ENCODE peak calls at places on chromosome 2, in four cellular contexts. One of them, this sample, is unnamed.

GRCh38 chr2:215565897-215566296 is 130.0 kb upstream of the FN1 start:
- DNase-seq in cardiac fibroblast: no peak
- DNase-seq in stomach: no peak
- DNase-seq in upper lobe of right lung: no peak
- DNase-seq in this sample: no peak

GRCh38 chr2:222572761-222573174 is 83.1 kb downstream of the FARSB start:
- DNase-seq in stomach: no peak
- DNase-seq in upper lobe of right lung: no peak
- DNase-seq in cardiac fibroblast: peak; percentile 61
- DNase-seq in this sample: peak; percentile 42

GRCh38 chr2:236705295-236706114 is 135.9 kb downstream of the ACKR3 start:
- DNase-seq in upper lobe of right lung: no peak
- DNase-seq in stomach: no peak
- DNase-seq in cardiac fibroblast: no peak
- DNase-seq in this sample: no peak

GRCh38 chr2:102615620-102616436 is 3.5 kb upstream of the SLC9A2 start:
- DNase-seq in stomach: peak; percentile 74
- DNase-seq in upper lobe of right lung: peak; percentile 77
- DNase-seq in cardiac fibroblast: peak; percentile 73
- DNase-seq in this sample: peak; percentile 76

GRCh38 chr2:23554054-23554697 is 169.2 kb downstream of the KLHL29 start:
- DNase-seq in stomach: no peak
- DNase-seq in upper lobe of right lung: no peak
- DNase-seq in cardiac fibroblast: no peak
- DNase-seq in this sample: no peak

GRCh38 chr2:75495862-75496261 is 64.9 kb downstream of the EVA1A start:
- DNase-seq in stomach: no peak
- DNase-seq in upper lobe of right lung: no peak
- DNase-seq in cardiac fibroblast: no peak
- DNase-seq in this sample: no peak

GRCh38 chr2:150143087-150143536 is 344.4 kb downstream of the RND3 start:
- DNase-seq in cardiac fibroblast: peak; percentile 93
- DNase-seq in stomach: no peak
- DNase-seq in upper lobe of right lung: no peak
- DNase-seq in this sample: peak; percentile 82

GRCh38 chr2:41900299-41900698 is 147.5 kb upstream of the PKDCC start:
- DNase-seq in cardiac fibroblast: no peak
- DNase-seq in upper lobe of right lung: no peak
- DNase-seq in stomach: no peak
- DNase-seq in this sample: no peak

GRCh38 chr2:176827269-176827668 is 385.3 kb upstream of the HNRNPA3 start:
- DNase-seq in cardiac fibroblast: no peak
- DNase-seq in stomach: no peak
- DNase-seq in upper lobe of right lung: no peak
- DNase-seq in this sample: no peak

GRCh38 chr2:2688231-2688630 is 357.2 kb upstream of the MYT1L start:
- DNase-seq in cardiac fibroblast: no peak
- DNase-seq in upper lobe of right lung: peak; percentile 10
- DNase-seq in stomach: no peak
- DNase-seq in this sample: no peak

GRCh38 chr2:40773291-40773690 is 321.4 kb upstream of the SLC8A1 start:
- DNase-seq in upper lobe of right lung: no peak
- DNase-seq in cardiac fibroblast: no peak
- DNase-seq in stomach: no peak
- DNase-seq in this sample: no peak

GRCh38 chr2:197158591-197159550 is 151.7 kb downstream of the ANKRD44 start:
- DNase-seq in upper lobe of right lung: no peak
- DNase-seq in stomach: no peak
- DNase-seq in cardiac fibroblast: peak; percentile 51
- DNase-seq in this sample: no peak
- H3K4me3 ChIP-seq in upper lobe of right lung: no peak overlapping the region
- H3K4me3 ChIP-seq in stomach: no peak overlapping the region
- H3K4me3 ChIP-seq in cardiac fibroblast: no peak overlapping the region
- H3K4me3 ChIP-seq in this sample: no peak overlapping the region

GRCh38 chr2:227323818-227324217 is 1.2 kb upstream of the MFF start:
- DNase-seq in upper lobe of right lung: no peak
- DNase-seq in stomach: no peak
- DNase-seq in cardiac fibroblast: no peak
- DNase-seq in this sample: no peak

GRCh38 chr2:227325824-227326195 is 759 bp downstream of the MFF start:
- DNase-seq in cardiac fibroblast: peak; percentile 54
- DNase-seq in stomach: peak; percentile 52
- DNase-seq in upper lobe of right lung: peak; percentile 66
- DNase-seq in this sample: peak; percentile 52

GRCh38 chr2:227326783-227327182 is 1.7 kb downstream of the MFF start:
- DNase-seq in cardiac fibroblast: peak; percentile 6
- DNase-seq in stomach: no peak
- DNase-seq in upper lobe of right lung: no peak
- DNase-seq in this sample: no peak

GRCh38 chr2:227324671-227325055 is 388 bp upstream of the MFF start:
- DNase-seq in cardiac fibroblast: no peak
- DNase-seq in upper lobe of right lung: no peak
- DNase-seq in stomach: no peak
- DNase-seq in this sample: no peak

DNA sequence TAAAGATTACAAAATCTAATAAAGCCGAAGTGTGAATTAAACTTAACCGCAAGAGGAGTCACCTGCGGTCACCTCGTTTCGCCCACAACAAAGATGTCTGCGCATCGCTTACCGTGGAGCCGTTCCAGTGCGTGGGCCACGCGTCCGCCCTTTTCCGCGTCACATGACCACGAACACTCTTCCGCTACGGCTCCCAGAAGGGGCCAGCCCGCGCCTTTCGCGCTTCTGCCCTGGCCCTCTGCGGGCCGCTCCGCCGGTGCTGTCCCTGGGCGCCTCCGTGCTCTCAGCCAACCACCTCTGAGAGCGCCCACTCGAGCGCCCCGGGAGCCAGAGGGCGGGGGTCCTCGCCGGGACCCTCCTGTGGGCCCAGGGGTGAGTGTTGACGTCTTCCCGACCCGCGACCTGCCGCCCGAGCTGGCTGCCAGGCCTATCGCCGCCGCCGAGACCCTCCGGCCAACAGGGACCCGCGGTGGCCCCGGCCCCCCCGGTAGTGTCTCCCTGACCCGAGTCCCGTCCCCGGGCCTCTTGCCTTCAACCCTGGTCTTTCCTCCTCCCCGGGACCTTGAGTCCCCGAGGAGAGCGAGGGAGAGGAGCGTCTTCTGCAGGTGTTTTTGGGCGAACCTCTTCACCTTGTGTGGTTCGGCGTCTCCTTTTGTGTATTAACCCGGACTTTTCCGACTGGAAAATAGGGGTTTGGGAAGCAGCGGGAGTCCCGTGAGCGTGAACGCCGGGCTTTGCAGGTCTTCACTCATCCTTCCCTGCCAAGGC is at the start of gene MFF:
- DNase-seq in cardiac fibroblast: peak; percentile 94
- DNase-seq in upper lobe of right lung: peak; percentile 97
- DNase-seq in stomach: peak; percentile 94
- DNase-seq in this sample: peak; percentile 96
- TF ChIP-seq CTCF in cardiac fibroblast: peak; percentile 22
- TF ChIP-seq CTCF in upper lobe of right lung: peak; percentile 13
- TF ChIP-seq CTCF in stomach: no peak
- TF ChIP-seq CTCF in this sample: peak; percentile 51

GRCh38 chr2:143347303-143347702 is 218.1 kb downstream of the ARHGAP15 start:
- DNase-seq in upper lobe of right lung: no peak
- DNase-seq in cardiac fibroblast: no peak
- DNase-seq in stomach: no peak
- DNase-seq in this sample: no peak
- H3K4me3 ChIP-seq in upper lobe of right lung: no peak overlapping the region
- H3K4me3 ChIP-seq in cardiac fibroblast: no peak overlapping the region
- H3K4me3 ChIP-seq in stomach: no peak overlapping the region
- H3K4me3 ChIP-seq in this sample: no peak overlapping the region

DNA sequence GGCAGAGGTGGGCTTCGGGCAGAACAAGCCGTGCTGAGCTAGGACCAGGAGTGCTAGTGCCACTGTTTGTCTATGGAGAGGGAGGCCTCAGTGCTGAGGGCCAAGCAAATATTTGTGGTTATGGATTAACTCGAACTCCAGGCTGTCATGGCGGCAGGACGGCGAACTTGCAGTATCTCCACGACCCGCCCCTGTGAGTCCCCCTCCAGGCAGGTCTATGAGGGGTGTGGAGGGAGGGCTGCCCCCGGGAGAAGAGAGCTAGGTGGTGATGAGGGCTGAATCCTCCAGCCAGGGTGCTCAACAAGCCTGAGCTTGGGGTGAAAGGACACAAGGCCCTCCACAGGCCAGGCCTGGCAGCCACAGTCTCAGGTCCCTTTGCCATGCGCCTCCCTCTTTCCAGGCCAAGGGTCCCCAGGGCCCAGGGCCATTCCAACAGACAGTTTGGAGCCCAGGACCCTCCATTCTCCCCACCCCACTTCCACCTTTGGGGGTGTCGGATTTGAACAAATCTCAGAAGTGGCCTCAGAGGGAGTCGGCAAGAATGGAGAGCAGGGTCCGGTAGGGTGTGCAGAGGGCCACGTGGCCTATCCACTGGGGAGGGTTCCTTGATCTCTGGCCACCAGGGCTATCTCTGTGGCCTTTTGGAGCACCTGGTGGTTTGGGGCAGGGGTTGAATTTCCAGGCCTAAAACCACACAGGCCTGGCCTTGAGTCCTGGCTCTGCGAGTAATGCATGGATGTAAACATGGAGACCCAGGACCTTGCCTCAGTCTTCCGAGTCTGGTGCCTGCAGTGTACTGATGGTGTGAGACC is at the start of gene PROC:
- DNase-seq in stomach: peak; percentile 4
- DNase-seq in upper lobe of right lung: peak; percentile 46
- DNase-seq in cardiac fibroblast: no peak
- DNase-seq in this sample: no peak
- TF ChIP-seq CTCF in stomach: no peak
- TF ChIP-seq CTCF in upper lobe of right lung: no peak
- TF ChIP-seq CTCF in cardiac fibroblast: no peak
- TF ChIP-seq CTCF in this sample: no peak

GRCh38 chr2:55052087-55053061 is 2.1 kb upstream of the RTN4 start:
- DNase-seq in stomach: no peak
- DNase-seq in upper lobe of right lung: no peak
- DNase-seq in cardiac fibroblast: no peak
- DNase-seq in this sample: no peak
- H3K4me3 ChIP-seq in stomach: no peak overlapping the region
- H3K4me3 ChIP-seq in upper lobe of right lung: peak overlapping the region; percentile 91
- H3K4me3 ChIP-seq in cardiac fibroblast: peak overlapping the region; percentile 1
- H3K4me3 ChIP-seq in this sample: no peak overlapping the region

GRCh38 chr2:20600756-20601325 is 50.1 kb downstream of the HS1BP3 start:
- DNase-seq in stomach: no peak
- DNase-seq in cardiac fibroblast: peak; percentile 61
- DNase-seq in upper lobe of right lung: no peak
- DNase-seq in this sample: no peak
- TF ChIP-seq CTCF in stomach: peak; percentile 20
- TF ChIP-seq CTCF in cardiac fibroblast: no peak
- TF ChIP-seq CTCF in upper lobe of right lung: peak; percentile 50
- TF ChIP-seq CTCF in this sample: peak; percentile 40

GRCh38 chr2:201232125-201232815 is 28.1 kb upstream of the CASP8 start:
- DNase-seq in stomach: peak; percentile 97
- DNase-seq in upper lobe of right lung: peak; percentile 96
- DNase-seq in cardiac fibroblast: peak; percentile 96
- DNase-seq in this sample: peak; percentile 98

GRCh38 chr2:201234167-201235139 is 25.9 kb upstream of the CASP8 start:
- DNase-seq in cardiac fibroblast: peak; percentile 27
- DNase-seq in upper lobe of right lung: no peak
- DNase-seq in stomach: no peak
- DNase-seq in this sample: no peak

GRCh38 chr2:201237486-201238241 is 22.7 kb upstream of the CASP8 start:
- DNase-seq in upper lobe of right lung: no peak
- DNase-seq in cardiac fibroblast: no peak
- DNase-seq in stomach: no peak
- DNase-seq in this sample: no peak

GRCh38 chr2:201235865-201236811 is 24.2 kb upstream of the CASP8 start:
- DNase-seq in cardiac fibroblast: peak; percentile 91
- DNase-seq in upper lobe of right lung: peak; percentile 69
- DNase-seq in stomach: no peak
- DNase-seq in this sample: peak; percentile 61

GRCh38 chr2:201233192-201234166 is 26.9 kb upstream of the CASP8 start:
- DNase-seq in cardiac fibroblast: peak; percentile 45
- DNase-seq in stomach: peak; percentile 87
- DNase-seq in upper lobe of right lung: peak; percentile 92
- DNase-seq in this sample: peak; percentile 78
- H3K4me3 ChIP-seq in cardiac fibroblast: peak overlapping the region; percentile 9
- H3K4me3 ChIP-seq in stomach: peak overlapping the region; percentile 40
- H3K4me3 ChIP-seq in upper lobe of right lung: peak overlapping the region; percentile 60
- H3K4me3 ChIP-seq in this sample: peak overlapping the region; percentile 42

GRCh38 chr2:211089127-211089526 is 532.7 kb downstream of the CPS1 start:
- DNase-seq in stomach: no peak
- DNase-seq in cardiac fibroblast: no peak
- DNase-seq in upper lobe of right lung: no peak
- DNase-seq in this sample: no peak

GRCh38 chr2:211093743-211094303 is 537.4 kb downstream of the CPS1 start:
- DNase-seq in upper lobe of right lung: no peak
- DNase-seq in cardiac fibroblast: peak; percentile 28
- DNase-seq in stomach: no peak
- DNase-seq in this sample: peak; percentile 41
- TF ChIP-seq CTCF in upper lobe of right lung: peak; percentile 27
- TF ChIP-seq CTCF in cardiac fibroblast: peak; percentile 54
- TF ChIP-seq CTCF in stomach: peak; percentile 32
- TF ChIP-seq CTCF in this sample: peak; percentile 62

DNA sequence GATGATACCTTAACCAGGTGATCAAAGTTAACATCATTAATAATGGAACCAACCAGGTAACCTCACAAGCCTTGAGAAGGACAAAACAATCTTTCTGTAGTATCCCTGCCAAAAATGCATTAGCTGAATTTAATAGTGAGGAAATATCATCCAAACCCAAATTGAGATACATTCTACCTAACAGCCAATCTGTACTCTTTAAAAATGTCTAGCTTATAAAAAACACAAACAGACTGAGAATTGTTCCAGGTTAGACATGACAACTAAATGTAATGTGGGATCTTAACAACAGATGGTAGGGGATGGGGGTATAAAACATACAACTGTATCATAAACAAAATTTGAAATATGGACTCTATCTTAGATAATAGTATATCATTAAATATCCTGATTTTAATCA is 1.9 kb downstream of the FANCL start:
- DNase-seq in upper lobe of right lung: no peak
- DNase-seq in stomach: no peak
- DNase-seq in cardiac fibroblast: no peak
- DNase-seq in this sample: no peak
- H3K4me3 ChIP-seq in upper lobe of right lung: no peak overlapping the region
- H3K4me3 ChIP-seq in stomach: no peak overlapping the region
- H3K4me3 ChIP-seq in cardiac fibroblast: no peak overlapping the region
- H3K4me3 ChIP-seq in this sample: no peak overlapping the region

GRCh38 chr2:99067871-99068270 is 73.6 kb upstream of the C2orf15 start:
- DNase-seq in stomach: no peak
- DNase-seq in upper lobe of right lung: no peak
- DNase-seq in cardiac fibroblast: no peak
- DNase-seq in this sample: no peak

GRCh38 chr2:99066075-99066557 is 75.4 kb upstream of the C2orf15 start:
- DNase-seq in stomach: no peak
- DNase-seq in cardiac fibroblast: peak; percentile 79
- DNase-seq in upper lobe of right lung: no peak
- DNase-seq in this sample: peak; percentile 70

GRCh38 chr2:99072556-99072955 is 69.0 kb upstream of the C2orf15 start:
- DNase-seq in cardiac fibroblast: no peak
- DNase-seq in stomach: no peak
- DNase-seq in upper lobe of right lung: no peak
- DNase-seq in this sample: peak; percentile 33

GRCh38 chr2:99066602-99067001 is 74.9 kb upstream of the C2orf15 start:
- DNase-seq in upper lobe of right lung: no peak
- DNase-seq in cardiac fibroblast: peak; percentile 70
- DNase-seq in stomach: peak; percentile 39
- DNase-seq in this sample: peak; percentile 58
- TF ChIP-seq CTCF in upper lobe of right lung: peak; percentile 41
- TF ChIP-seq CTCF in cardiac fibroblast: peak; percentile 75
- TF ChIP-seq CTCF in stomach: peak; percentile 56
- TF ChIP-seq CTCF in this sample: peak; percentile 65

This sample was measured in epithelial cell of esophagus.